ENCODE peak calls at places on chromosome 6, in nine cellular contexts. P is CD8-positive, alpha-beta T cell; M is fibroblast of the aortic adventitia; A is mesendoderm; V is cardiac fibroblast; K is HCT116; X is neural progenitor cell; F is heart left ventricle; E is pancreas. O is an unnamed sample.

GRCh38 chr6:159997498-159998101 is 28.7 kb downstream of the IGF2R start:
- DNase-seq in P (no peak), M (no peak), A (peak), V (no peak), K (no peak), X (no peak), F (no peak), E (no peak), O (no peak)

GRCh38 chr6:3151705-3152104 is 5.6 kb downstream of the TUBB2A start:
- DNase-seq in P (no peak), M (no peak), A (no peak), V (no peak), K (no peak), X (no peak), F (no peak), E (no peak), O (no peak)

GRCh38 chr6:25652007-25652515 is at the start of gene SCGN:
- DNase-seq in P (no peak), M (peak), A (peak), V (peak), K (no peak), X (peak), F (peak), E (peak), O (peak)

GRCh38 chr6:14652536-14652935 is 535.0 kb downstream of the CD83 start:
- DNase-seq in P (no peak), M (no peak), A (no peak), V (no peak), K (no peak), X (no peak), F (no peak), E (no peak), O (no peak)

GRCh38 chr6:158040051-158040803 is 58.6 kb downstream of the SYNJ2 start:
- DNase-seq in P (no peak), M (peak), A (peak), V (peak), K (peak), X (no peak), F (peak), E (no peak), O (peak)

GRCh38 chr6:68874747-68875146 is 239.7 kb downstream of the ADGRB3 start:
- DNase-seq in P (no peak), M (no peak), A (no peak), V (no peak), K (no peak), X (no peak), F (no peak), E (no peak), O (no peak)

GRCh38 chr6:51213806-51214205 is 395.1 kb downstream of the TFAP2B start:
- DNase-seq in P (no peak), M (no peak), A (peak), V (no peak), K (no peak), X (peak), F (no peak), E (no peak), O (no peak)

GRCh38 chr6:81237226-81237625 is 515.3 kb downstream of the TENT5A start:
- DNase-seq in P (no peak), M (no peak), A (no peak), V (peak), K (no peak), X (no peak), F (no peak), E (no peak), O (no peak)

GRCh38 chr6:144435602-144436426 is 150.7 kb downstream of the UTRN start:
- DNase-seq in P (no peak), M (no peak), A (no peak), V (no peak), K (no peak), X (no peak), F (no peak), E (no peak), O (no peak)

GRCh38 chr6:33785766-33786165 is 3.2 kb downstream of the LEMD2 start:
- DNase-seq in P (no peak), M (peak), A (peak), V (peak), K (no peak), X (no peak), F (no peak), E (no peak), O (no peak)

GRCh38 chr6:42166444-42167141 is 6.6 kb upstream of the GUCA1A start:
- DNase-seq in P (peak), M (peak), A (peak), V (peak), K (peak), X (peak), F (peak), E (peak), O (peak)

GRCh38 chr6:116881236-116881635 is 4.2 kb downstream of the RFX6 start:
- DNase-seq in P (no peak), M (peak), A (no peak), V (peak), K (peak), X (no peak), F (no peak), E (no peak), O (no peak)

GRCh38 chr6:149910721-149911151 is 12.2 kb downstream of the RAET1G start:
- DNase-seq in P (no peak), M (no peak), A (no peak), V (no peak), K (no peak), X (no peak), F (no peak), E (no peak), O (no peak)

GRCh38 chr6:37554480-37554819 is 54.8 kb upstream of the CCDC167 start:
- DNase-seq in P (no peak), M (no peak), A (no peak), V (peak), K (peak), X (no peak), F (no peak), E (no peak), O (no peak)

GRCh38 chr6:138106665-138107077 is 548 bp downstream of the PERP start:
- DNase-seq in P (no peak), M (no peak), A (no peak), V (no peak), K (no peak), X (no peak), F (no peak), E (no peak), O (no peak)

GRCh38 chr6:138104618-138105213 is 2.5 kb downstream of the PERP start:
- DNase-seq in P (no peak), M (no peak), A (no peak), V (no peak), K (no peak), X (no peak), F (no peak), E (no peak), O (no peak)

GRCh38 chr6:138103876-138104275 is 3.3 kb downstream of the PERP start:
- DNase-seq in P (no peak), M (no peak), A (no peak), V (no peak), K (no peak), X (no peak), F (no peak), E (no peak), O (no peak)

GRCh38 chr6:138105880-138106664 is 1.1 kb downstream of the PERP start:
- DNase-seq in P (no peak), M (peak), A (peak), V (peak), K (no peak), X (peak), F (no peak), E (no peak), O (no peak)

DNA sequence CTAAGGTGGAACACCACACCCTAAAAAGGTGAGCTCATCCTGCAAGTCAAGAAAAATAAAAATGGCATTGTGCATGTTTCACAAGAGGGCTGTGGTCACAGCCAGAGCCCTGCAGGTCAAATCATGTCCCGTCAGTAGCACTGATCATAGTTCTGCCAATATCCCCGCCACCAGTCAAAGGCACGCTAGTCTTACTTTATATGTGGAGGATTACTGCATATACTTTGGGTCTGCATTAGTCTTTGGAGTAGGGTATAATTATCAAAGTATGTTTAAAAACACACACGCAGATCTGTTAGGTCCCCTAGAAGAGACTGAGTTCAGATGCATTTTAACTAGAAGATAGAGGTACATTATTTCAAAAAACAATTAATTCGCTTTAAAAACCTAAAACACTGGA is 1.8 kb downstream of the PERP start:
- DNase-seq in P (no peak), M (no peak), A (peak), V (no peak), K (no peak), X (peak), F (no peak), E (no peak), O (no peak)
- H3K4me3 ChIP-seq in P (no peak), M (peak), A (no peak), V (no peak), K (peak), X (peak), F (no peak), E (no peak), O (no peak)

GRCh38 chr6:12957321-12958051 is 240.9 kb downstream of the PHACTR1 start:
- DNase-seq in P (peak), M (peak), A (peak), V (peak), K (no peak), X (peak), F (peak), E (peak), O (peak)

GRCh38 chr6:12956991-12957320 is 240.4 kb downstream of the PHACTR1 start:
- DNase-seq in P (no peak), M (no peak), A (no peak), V (no peak), K (no peak), X (peak), F (no peak), E (no peak), O (no peak)

GRCh38 chr6:12961761-12962160 is 245.2 kb downstream of the PHACTR1 start:
- DNase-seq in P (no peak), M (no peak), A (no peak), V (no peak), K (no peak), X (no peak), F (no peak), E (no peak), O (no peak)

GRCh38 chr6:12955996-12956395 is 239.4 kb downstream of the PHACTR1 start:
- DNase-seq in P (no peak), M (no peak), A (peak), V (no peak), K (no peak), X (no peak), F (no peak), E (no peak), O (no peak)

GRCh38 chr6:12958052-12958706 is 241.6 kb downstream of the PHACTR1 start:
- DNase-seq in P (no peak), M (peak), A (peak), V (peak), K (no peak), X (no peak), F (no peak), E (peak), O (no peak)
- H3K4me3 ChIP-seq in P (peak), M (peak), A (no peak), V (peak), K (no peak), X (peak), F (peak), E (peak), O (peak)

GRCh38 chr6:136086686-136087085 is 163.4 kb downstream of the MTFR2 start:
- DNase-seq in P (no peak), M (no peak), A (no peak), V (no peak), K (no peak), X (no peak), F (no peak), E (no peak), O (no peak)
- H3K4me3 ChIP-seq in P (no peak), M (no peak), A (no peak), V (no peak), K (no peak), X (no peak), F (no peak), E (no peak), O (no peak)

GRCh38 chr6:7467007-7467897 is 74.2 kb upstream of the DSP start:
- DNase-seq in P (no peak), M (peak), A (peak), V (no peak), K (no peak), X (peak), F (peak), E (no peak), O (no peak)
- H3K4me3 ChIP-seq in P (no peak), M (no peak), A (no peak), V (no peak), K (no peak), X (no peak), F (no peak), E (no peak), O (no peak)

DNA sequence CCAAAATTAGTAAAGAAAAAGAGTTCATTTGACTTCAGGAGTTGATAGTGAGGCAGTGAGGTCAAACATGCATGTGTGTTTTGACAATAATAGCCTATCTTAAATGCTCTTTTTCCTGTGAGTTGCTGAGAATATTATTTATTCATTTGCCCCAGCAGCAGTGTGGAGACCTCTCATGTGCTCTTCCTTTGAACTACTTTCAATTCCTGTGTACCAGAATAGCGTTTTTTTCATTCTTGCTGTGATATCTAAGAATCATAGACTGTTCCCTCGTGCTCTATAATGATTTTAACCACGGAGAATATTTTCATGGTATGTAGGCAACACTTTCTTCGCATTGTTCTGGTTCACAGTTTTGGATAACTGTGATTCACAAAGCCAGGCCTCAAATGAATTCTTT is 5.2 kb downstream of the CDYL start:
- DNase-seq in P (no peak), M (no peak), A (no peak), V (no peak), K (no peak), X (no peak), F (no peak), E (no peak), O (no peak)
- H3K4me3 ChIP-seq in P (no peak), M (no peak), A (no peak), V (no peak), K (no peak), X (no peak), F (no peak), E (no peak), O (no peak)

O was measured in skeletal muscle cell.